ENCODE peak calls at places on chromosome 21, in six cellular contexts. D is neural crest cell; F is CD8-positive, alpha-beta T cell; R is thoracic aorta; Q is NCI-H2171; I is cardiac fibroblast. Y is an unnamed sample.

GRCh38 chr21:15057290-15057689 is 7.5 kb downstream of the NRIP1 start:
- DNase-seq in D (no peak), F (no peak), R (no peak), Q (no peak), I (no peak), Y (no peak)

GRCh38 chr21:26490771-26491170 is 82.3 kb downstream of the CYYR1 start:
- DNase-seq in D (no peak), F (no peak), R (no peak), Q (no peak), I (peak), Y (no peak)

GRCh38 chr21:25421327-25422028 is 185.8 kb downstream of the MRPL39 start:
- DNase-seq in D (no peak), F (peak), R (no peak), Q (no peak), I (peak), Y (peak)

GRCh38 chr21:37513383-37513782 is 146.8 kb downstream of the DYRK1A start:
- DNase-seq in D (no peak), F (no peak), R (no peak), Q (no peak), I (no peak), Y (no peak)

GRCh38 chr21:42097860-42098259 is 26.7 kb downstream of the UMODL1 start:
- DNase-seq in D (no peak), F (no peak), R (peak), Q (no peak), I (peak), Y (no peak)

GRCh38 chr21:42013338-42013737 is 3.2 kb upstream of the ZBTB21 start:
- DNase-seq in D (no peak), F (no peak), R (no peak), Q (no peak), I (no peak), Y (no peak)

GRCh38 chr21:42469272-42469671 is 26.8 kb downstream of the RSPH1 start:
- DNase-seq in D (no peak), F (no peak), R (no peak), Q (no peak), I (no peak), Y (no peak)

GRCh38 chr21:15552914-15553491 is 176.8 kb upstream of the USP25 start:
- DNase-seq in D (no peak), F (no peak), R (no peak), Q (no peak), I (peak), Y (peak)

GRCh38 chr21:41168391-41169257 is 664 bp downstream of the BACE2 start:
- DNase-seq in D (peak), F (no peak), R (peak), Q (no peak), I (peak), Y (no peak)

GRCh38 chr21:45598666-45599065 is 44.9 kb upstream of the PCBP3 start:
- DNase-seq in D (no peak), F (no peak), R (no peak), Q (no peak), I (no peak), Y (no peak)

GRCh38 chr21:42670884-42671283 is 17.5 kb downstream of the PDE9A start:
- DNase-seq in D (no peak), F (no peak), R (no peak), Q (peak), I (no peak), Y (no peak)

GRCh38 chr21:32776743-32777142 is 5.2 kb upstream of the PAXBP1 start:
- DNase-seq in D (no peak), F (no peak), R (no peak), Q (no peak), I (no peak), Y (no peak)

GRCh38 chr21:36663033-36663855 is 35.7 kb upstream of the SIM2 start:
- DNase-seq in D (no peak), F (no peak), R (no peak), Q (no peak), I (peak), Y (no peak)

GRCh38 chr21:36188081-36188681 is 31.6 kb downstream of the DOP1B start:
- DNase-seq in D (no peak), F (no peak), R (no peak), Q (no peak), I (no peak), Y (no peak)

GRCh38 chr21:39007532-39007931 is 175.7 kb downstream of the PSMG1 start:
- DNase-seq in D (no peak), F (no peak), R (no peak), Q (no peak), I (no peak), Y (no peak)

GRCh38 chr21:16358021-16358420 is 628.2 kb downstream of the USP25 start:
- DNase-seq in D (no peak), F (no peak), R (no peak), Q (no peak), I (no peak), Y (no peak)

GRCh38 chr21:42262826-42263225 is 43.9 kb downstream of the ABCG1 start:
- DNase-seq in D (no peak), F (no peak), R (peak), Q (no peak), I (peak), Y (no peak)

GRCh38 chr21:27740084-27740483 is 773.2 kb upstream of the ADAMTS5 start:
- DNase-seq in D (no peak), F (no peak), R (no peak), Q (no peak), I (no peak), Y (no peak)

GRCh38 chr21:36478207-36478701 is 1.7 kb downstream of the CLDN14 start:
- DNase-seq in D (no peak), F (no peak), R (no peak), Q (no peak), I (peak), Y (no peak)

GRCh38 chr21:41932576-41933258 is 21.1 kb downstream of the C2CD2 start:
- DNase-seq in D (no peak), F (no peak), R (no peak), Q (no peak), I (peak), Y (no peak)

GRCh38 chr21:29989634-29990234 is 49.9 kb upstream of the GRIK1 start:
- DNase-seq in D (no peak), F (no peak), R (no peak), Q (no peak), I (no peak), Y (no peak)

GRCh38 chr21:14559144-14559543 is 13.0 kb upstream of the SAMSN1 start:
- DNase-seq in D (no peak), F (no peak), R (no peak), Q (no peak), I (no peak), Y (no peak)

GRCh38 chr21:41112740-41113692 is 54.9 kb upstream of the BACE2 start:
- DNase-seq in D (no peak), F (no peak), R (no peak), Q (no peak), I (peak), Y (no peak)

GRCh38 chr21:35226960-35227741 is 178.0 kb upstream of the RUNX1 start:
- DNase-seq in D (no peak), F (peak), R (no peak), Q (no peak), I (no peak), Y (peak)

GRCh38 chr21:42527127-42527488 is 13.5 kb downstream of the SLC37A1 start:
- DNase-seq in D (no peak), F (no peak), R (no peak), Q (no peak), I (no peak), Y (no peak)

GRCh38 chr21:44314561-44314960 is 14.7 kb downstream of the PFKL start:
- DNase-seq in D (no peak), F (no peak), R (no peak), Q (no peak), I (no peak), Y (no peak)

GRCh38 chr21:45612096-45613019 is 31.2 kb upstream of the PCBP3 start:
- DNase-seq in D (no peak), F (no peak), R (no peak), Q (no peak), I (peak), Y (no peak)

GRCh38 chr21:43758811-43759210 is 17.3 kb downstream of the CSTB start:
- DNase-seq in D (no peak), F (no peak), R (no peak), Q (no peak), I (no peak), Y (no peak)

GRCh38 chr21:32515869-32516268 is 69.5 kb downstream of the TCP10L start:
- DNase-seq in D (no peak), F (no peak), R (no peak), Q (no peak), I (peak), Y (no peak)

GRCh38 chr21:31698461-31698860 is 33.5 kb downstream of the SCAF4 start:
- DNase-seq in D (no peak), F (no peak), R (no peak), Q (no peak), I (no peak), Y (no peak)

GRCh38 chr21:46422636-46423241 is 36.0 kb upstream of the DIP2A start:
- DNase-seq in D (no peak), F (no peak), R (no peak), Q (no peak), I (no peak), Y (no peak)

GRCh38 chr21:17554619-17555472 is 42.0 kb downstream of the CXADR start:
- DNase-seq in D (no peak), F (no peak), R (no peak), Q (no peak), I (peak), Y (no peak)

GRCh38 chr21:35375115-35375514 is 326.0 kb upstream of the RUNX1 start:
- DNase-seq in D (no peak), F (no peak), R (no peak), Q (no peak), I (peak), Y (no peak)

GRCh38 chr21:33015091-33015490 is 10.6 kb upstream of the OLIG2 start:
- DNase-seq in D (no peak), F (no peak), R (no peak), Q (peak), I (no peak), Y (no peak)